ENCODE peak calls at places on chromosomes 2 and 18, in nine cellular contexts. X is AG09319; K is CD8-positive, alpha-beta T cell; T is uterus; F is GM20000; Z is heart left ventricle; V is Peyer's patch; D is body of pancreas; E is astrocyte of the cerebellum. G is an unnamed sample.

GRCh38 chr2:40543381-40543780 is 91.5 kb upstream of the SLC8A1 start:
- DNase-seq in K (no peak), V (no peak), Z (no peak), F (no peak), D (no peak), E (no peak), T (no peak), X (no peak), G (no peak)

GRCh38 chr18:13570216-13570615 is 156.1 kb downstream of the FAM210A start:
- DNase-seq in V (no peak), K (no peak), F (no peak), D (no peak), Z (no peak), E (no peak), X (no peak), T (no peak), G (no peak)

GRCh38 chr2:151819920-151820319 is 8.3 kb downstream of the ARL5A start:
- DNase-seq in T (no peak), F (no peak), K (no peak), E (no peak), Z (no peak), V (no peak), D (no peak), X (no peak), G (no peak)

GRCh38 chr2:193141-193552 is 70.7 kb downstream of the SH3YL1 start:
- DNase-seq in E (no peak), Z (no peak), X (no peak), F (no peak), V (no peak), K (peak; percentile 66), D (no peak), T (no peak), G (peak; percentile 69)

GRCh38 chr2:205471776-205472175 is 210.5 kb upstream of the NRP2 start:
- DNase-seq in X (no peak), F (no peak), V (no peak), T (no peak), K (no peak), E (no peak), Z (no peak), D (no peak), G (no peak)

GRCh38 chr2:86383844-86384243 is 46.4 kb upstream of the REEP1 start:
- DNase-seq in K (no peak), F (no peak), V (no peak), T (no peak), X (peak; percentile 30), D (no peak), E (peak; percentile 61), Z (no peak), G (no peak)

GRCh38 chr2:236753611-236754010 is 184.0 kb downstream of the ACKR3 start:
- DNase-seq in E (no peak), T (no peak), Z (no peak), D (no peak), K (no peak), X (no peak), F (no peak), V (no peak), G (no peak)

GRCh38 chr18:9706081-9706935 is 1.8 kb upstream of the RAB31 start:
- DNase-seq in K (no peak), T (no peak), V (no peak), D (no peak), X (no peak), Z (no peak), E (no peak), F (no peak), G (no peak)

GRCh38 chr2:56130463-56131070 is 53.2 kb upstream of the CCDC85A start:
- DNase-seq in T (no peak), K (no peak), Z (no peak), E (peak; percentile 40), F (no peak), D (peak; percentile 61), X (peak; percentile 18), V (no peak), G (no peak)

GRCh38 chr2:41720702-41721344 is 327.0 kb upstream of the PKDCC start:
- DNase-seq in X (no peak), F (no peak), T (no peak), D (no peak), V (no peak), Z (no peak), E (no peak), K (no peak), G (no peak)

GRCh38 chr2:64562148-64562784 is 38.1 kb downstream of the AFTPH start:
- DNase-seq in Z (no peak), E (peak; percentile 3), X (no peak), F (no peak), V (no peak), K (no peak), D (no peak), T (no peak), G (no peak)
- TF ChIP-seq CTCF in Z (peak; percentile 55), E (peak; percentile 6), X (peak; percentile 26), F (no peak), V (peak; percentile 50), K (peak; percentile 58), D (peak; percentile 60), T (peak; percentile 35), G (peak; percentile 36)

DNA sequence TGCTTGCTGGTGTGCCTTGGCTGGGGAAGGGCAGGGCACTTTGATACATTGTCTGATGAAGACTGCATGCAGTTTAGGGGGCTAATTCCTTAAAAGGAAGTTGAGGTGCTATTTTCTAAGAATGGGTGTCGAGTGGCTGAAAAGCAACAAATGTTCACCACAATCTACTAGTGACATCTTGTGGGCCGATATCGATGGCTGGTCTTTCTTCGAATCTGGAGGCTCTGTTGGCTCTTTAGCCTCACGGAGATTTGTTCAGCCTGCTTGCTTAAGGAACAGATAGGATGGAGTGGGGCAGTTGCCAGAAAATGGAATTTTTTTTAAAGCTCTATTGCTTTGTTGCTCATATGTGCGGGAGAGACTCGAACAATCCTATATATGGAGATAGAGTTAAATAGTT is 71.0 kb upstream of the LYPD6B start:
- DNase-seq in X (no peak), T (no peak), Z (no peak), V (no peak), D (no peak), E (no peak), K (no peak), F (no peak), G (no peak)
- TF ChIP-seq CTCF in X (no peak), T (no peak), Z (no peak), V (no peak), D (no peak), E (no peak), K (no peak), F (no peak), G (no peak)

GRCh38 chr2:165743442-165743841 is 50.6 kb downstream of the GALNT3 start:
- DNase-seq in E (no peak), X (no peak), D (no peak), T (no peak), Z (no peak), F (peak; percentile 27), V (no peak), K (no peak), G (no peak)
- TF ChIP-seq CTCF in E (no peak), X (no peak), D (no peak), T (no peak), Z (no peak), F (no peak), V (no peak), K (no peak), G (no peak)

DNA sequence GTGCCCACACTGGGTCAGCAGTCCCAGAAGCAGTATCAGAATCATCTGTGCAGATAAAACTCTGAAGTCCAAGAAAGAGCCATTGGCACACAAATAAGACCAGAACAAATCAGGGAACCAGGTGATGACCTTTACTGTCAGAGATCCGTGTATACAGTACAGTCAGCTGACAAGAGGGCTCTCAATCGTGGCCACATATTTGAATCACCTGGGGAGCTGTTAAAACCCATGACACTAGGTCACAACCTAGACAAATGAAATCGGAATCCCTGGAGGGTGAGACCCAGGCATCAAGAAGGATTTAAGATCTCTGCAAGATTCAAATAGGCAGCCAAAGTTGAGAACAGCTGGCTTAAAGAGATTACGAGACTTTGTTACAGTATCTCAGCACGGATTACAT is 807.1 kb downstream of the RNF144A start:
- DNase-seq in F (no peak), E (no peak), X (no peak), K (no peak), V (no peak), T (no peak), D (no peak), Z (no peak), G (no peak)
- TF ChIP-seq CTCF in F (no peak), E (no peak), X (no peak), K (no peak), V (no peak), T (no peak), D (no peak), Z (no peak), G (no peak)

G was measured in natural killer cell.